ENCODE peak calls at places on chromosome 5, in five cellular contexts. J is GM06990, O is brain microvascular endothelial cell, K is left ventricle myocardium inferior, X is breast epithelium. T is an unnamed sample.

GRCh38 chr5:179930788-179931473 is 23.2 kb upstream of the TBC1D9B start:
- DNase-seq in J (no peak), O (no peak), K (no peak), X (no peak), T (no peak)

GRCh38 chr5:171419663-171420428 is 399 bp downstream of the FGF18 start:
- DNase-seq in J (peak; percentile 52), O (no peak), K (peak; percentile 33), X (no peak), T (no peak)

GRCh38 chr5:76660360-76660759 is 37.2 kb upstream of the F2RL2 start:
- DNase-seq in J (no peak), O (no peak), K (no peak), X (no peak), T (no peak)

GRCh38 chr5:90201923-90202322 is 207.6 kb downstream of the CETN3 start:
- DNase-seq in J (no peak), O (peak; percentile 95), K (no peak), X (no peak), T (no peak)

GRCh38 chr5:172423379-172424110 is 30.8 kb downstream of the SH3PXD2B start:
- DNase-seq in J (no peak), O (no peak), K (no peak), X (no peak), T (no peak)

GRCh38 chr5:127980843-127981242 is 102.7 kb upstream of the SLC12A2 start:
- DNase-seq in J (no peak), O (no peak), K (no peak), X (no peak), T (no peak)

GRCh38 chr5:74641778-74642542 is 1.4 kb upstream of the ENC1 start:
- DNase-seq in J (peak; percentile 47), O (peak; percentile 77), K (peak; percentile 22), X (no peak), T (peak; percentile 48)

GRCh38 chr5:33563530-33563929 is 122.8 kb downstream of the TARS1 start:
- DNase-seq in J (no peak), O (no peak), K (no peak), X (no peak), T (peak; percentile 26)

GRCh38 chr5:113031557-113031956 is 55.0 kb downstream of the DCP2 start:
- DNase-seq in J (no peak), O (no peak), K (no peak), X (no peak), T (no peak)

GRCh38 chr5:96148376-96148775 is 186.7 kb upstream of the ELL2 start:
- DNase-seq in J (no peak), O (no peak), K (no peak), X (no peak), T (no peak)

GRCh38 chr5:173730610-173731302 is 114.3 kb upstream of the BOD1 start:
- DNase-seq in J (no peak), O (no peak), K (no peak), X (no peak), T (no peak)

GRCh38 chr5:94690778-94691177 is 72.3 kb downstream of the SLF1 start:
- DNase-seq in J (no peak), O (no peak), K (no peak), X (no peak), T (no peak)

GRCh38 chr5:65050826-65051498 is 282.2 kb downstream of the CWC27 start:
- DNase-seq in J (no peak), O (no peak), K (no peak), X (peak; percentile 54), T (no peak)

GRCh38 chr5:154811653-154812465 is 38.5 kb downstream of the FAXDC2 start:
- DNase-seq in J (no peak), O (peak; percentile 61), K (peak; percentile 44), X (no peak), T (peak; percentile 80)
- H3K36me3 ChIP-seq in J (peaks cover 44% of the 10 kb centered on the region), O (peaks cover 73% of the 10 kb centered on the region), K (peaks cover 93% of the 10 kb centered on the region), X (peaks cover 6% of the 10 kb centered on the region), T (peaks cover 66% of the 10 kb centered on the region)

DNA sequence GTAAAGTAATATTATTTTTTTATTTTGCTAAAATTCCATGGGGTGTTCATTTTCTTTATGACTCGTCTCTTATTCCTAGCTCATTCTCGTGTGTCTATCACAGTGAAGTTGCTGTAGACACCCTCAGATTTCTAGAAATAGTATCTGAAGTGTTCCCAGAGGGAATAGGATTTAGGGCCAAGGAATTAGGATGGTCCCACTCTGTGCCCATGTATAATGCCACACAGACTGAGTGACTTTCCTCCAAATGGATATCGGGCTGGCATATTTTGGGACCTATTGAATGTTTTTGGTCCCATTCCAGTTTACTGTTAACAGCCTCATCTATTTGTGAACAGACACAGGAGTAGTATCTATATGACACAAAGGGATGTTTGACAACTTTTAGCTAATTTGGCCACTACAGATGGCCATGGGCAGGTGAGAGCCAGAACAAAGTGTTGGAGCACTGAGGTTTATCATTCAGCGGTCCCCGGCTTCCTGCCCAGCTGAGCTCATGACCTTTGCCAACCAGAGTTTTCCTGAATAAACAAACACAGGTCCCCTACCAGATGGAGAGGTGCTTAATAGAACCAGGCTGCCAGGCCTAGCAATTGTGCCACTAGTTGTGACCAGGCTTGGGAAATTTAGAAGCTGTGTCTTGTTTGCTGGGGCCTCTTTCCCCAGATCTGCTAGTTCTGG is 46.9 kb downstream of the MAP1B start:
- DNase-seq in J (no peak), O (no peak), K (peak; percentile 41), X (no peak), T (no peak)
- H3K36me3 ChIP-seq in J (no peaks in the 10 kb centered on the region), O (peaks cover 2% of the 10 kb centered on the region), K (peaks cover under 1% of the 10 kb centered on the region), X (no peaks in the 10 kb centered on the region), T (no peaks in the 10 kb centered on the region)

GRCh38 chr5:134893748-134894505 is 11.0 kb upstream of the PCBD2 start:
- DNase-seq in J (no peak), O (no peak), K (no peak), X (no peak), T (no peak)

GRCh38 chr5:134892282-134892681 is 12.6 kb upstream of the PCBD2 start:
- DNase-seq in J (no peak), O (no peak), K (no peak), X (no peak), T (no peak)

GRCh38 chr5:134889335-134889734 is 15.2 kb downstream of the TXNDC15 start:
- DNase-seq in J (no peak), O (no peak), K (no peak), X (no peak), T (no peak)

GRCh38 chr5:134892926-134893325 is 12.0 kb upstream of the PCBD2 start:
- DNase-seq in J (no peak), O (no peak), K (no peak), X (no peak), T (no peak)

DNA sequence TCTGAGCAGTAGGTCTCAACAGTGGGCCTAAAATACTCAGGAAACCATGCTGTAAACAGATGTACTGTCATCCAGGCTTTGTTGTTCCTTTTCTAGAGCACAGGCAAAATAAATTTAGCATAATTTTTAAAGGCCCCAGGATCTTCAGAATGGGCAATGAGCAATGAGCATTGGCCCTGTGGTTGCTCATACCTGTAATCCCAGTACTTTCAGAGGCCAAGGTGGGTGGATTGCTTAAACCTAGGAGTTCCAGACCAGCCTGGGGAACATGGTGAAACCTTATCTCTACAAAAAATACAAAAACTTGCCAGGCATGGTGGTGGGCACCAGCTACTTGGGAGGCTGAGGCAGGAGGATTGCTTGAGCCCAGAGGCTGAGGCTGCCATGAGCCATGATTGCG is 13.5 kb upstream of the PCBD2 start:
- DNase-seq in J (no peak), O (no peak), K (no peak), X (no peak), T (no peak)
- H3K36me3 ChIP-seq in J (peaks cover 8% of the 10 kb centered on the region), O (peaks cover 3% of the 10 kb centered on the region), K (peaks cover 71% of the 10 kb centered on the region), X (no peaks in the 10 kb centered on the region), T (peaks cover 40% of the 10 kb centered on the region)

DNA sequence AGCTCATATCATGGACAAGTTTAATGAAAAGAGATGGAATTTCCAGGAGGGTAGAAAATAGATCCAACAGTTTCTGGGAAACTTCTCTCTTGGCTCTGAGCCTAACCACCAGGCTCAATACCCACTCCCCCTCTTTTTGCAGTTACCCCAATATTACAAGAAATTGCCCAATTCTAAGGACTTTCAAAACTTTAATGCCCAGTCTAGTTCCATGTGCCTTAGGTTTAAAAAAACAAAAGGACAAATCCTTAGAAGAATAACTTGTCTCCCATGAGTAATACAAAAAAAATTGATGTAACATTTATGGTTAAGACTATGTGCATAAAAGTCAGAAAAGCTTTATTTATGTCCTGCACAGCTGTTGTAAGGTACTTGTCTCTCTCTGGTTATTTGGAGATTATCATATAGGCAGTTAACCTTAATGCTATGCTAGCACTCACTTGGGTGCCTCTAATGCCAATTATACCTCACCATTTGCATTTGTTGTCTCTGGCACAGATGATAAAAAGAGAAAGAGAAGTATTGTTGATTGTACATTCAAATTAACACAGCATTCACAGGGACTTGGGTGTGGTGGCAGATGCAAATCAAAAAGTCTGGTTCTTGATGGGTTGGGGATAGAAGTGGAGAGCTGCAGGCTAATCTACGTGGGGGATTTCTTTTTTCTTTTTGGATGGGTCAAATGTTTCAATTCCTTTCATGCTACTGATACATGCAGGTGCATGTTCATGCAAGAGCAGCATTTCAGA is 159.4 kb downstream of the PIK3R1 start:
- DNase-seq in J (no peak), O (no peak), K (no peak), X (no peak), T (no peak)
- H3K36me3 ChIP-seq in J (no peaks in the 10 kb centered on the region), O (no peaks in the 10 kb centered on the region), K (no peaks in the 10 kb centered on the region), X (no peaks in the 10 kb centered on the region), T (no peaks in the 10 kb centered on the region)

GRCh38 chr5:2215059-2215458 is 332.3 kb upstream of the IRX4 start:
- DNase-seq in J (no peak), O (no peak), K (no peak), X (no peak), T (no peak)
- H3K36me3 ChIP-seq in J (no peaks in the 10 kb centered on the region), O (no peaks in the 10 kb centered on the region), K (no peaks in the 10 kb centered on the region), X (no peaks in the 10 kb centered on the region), T (no peaks in the 10 kb centered on the region)

DNA sequence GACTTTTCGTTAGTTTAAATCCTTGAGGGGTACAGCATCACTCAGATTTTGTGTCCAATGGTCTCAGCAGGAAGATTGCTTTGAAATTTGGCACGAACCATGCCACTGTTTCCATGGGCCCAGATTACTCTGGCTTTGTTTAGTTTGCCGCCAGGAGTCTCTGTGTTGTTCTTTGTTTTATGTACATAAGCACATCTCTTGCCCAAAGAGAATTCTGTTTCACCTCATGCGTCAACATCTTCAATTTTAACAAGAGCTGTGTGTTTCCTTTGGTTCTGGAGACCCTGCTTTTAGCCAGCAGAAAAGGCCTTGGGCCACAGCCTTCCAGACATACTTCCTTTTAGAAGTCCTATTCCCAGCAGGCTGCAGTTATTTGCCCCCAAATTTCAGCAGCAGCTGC is 62.4 kb downstream of the TNPO1 start:
- DNase-seq in J (no peak), O (no peak), K (no peak), X (no peak), T (no peak)
- H3K36me3 ChIP-seq in J (peaks cover 6% of the 10 kb centered on the region), O (peaks cover 72% of the 10 kb centered on the region), K (peaks cover 98% of the 10 kb centered on the region), X (no peaks in the 10 kb centered on the region), T (peaks cover 69% of the 10 kb centered on the region)

DNA sequence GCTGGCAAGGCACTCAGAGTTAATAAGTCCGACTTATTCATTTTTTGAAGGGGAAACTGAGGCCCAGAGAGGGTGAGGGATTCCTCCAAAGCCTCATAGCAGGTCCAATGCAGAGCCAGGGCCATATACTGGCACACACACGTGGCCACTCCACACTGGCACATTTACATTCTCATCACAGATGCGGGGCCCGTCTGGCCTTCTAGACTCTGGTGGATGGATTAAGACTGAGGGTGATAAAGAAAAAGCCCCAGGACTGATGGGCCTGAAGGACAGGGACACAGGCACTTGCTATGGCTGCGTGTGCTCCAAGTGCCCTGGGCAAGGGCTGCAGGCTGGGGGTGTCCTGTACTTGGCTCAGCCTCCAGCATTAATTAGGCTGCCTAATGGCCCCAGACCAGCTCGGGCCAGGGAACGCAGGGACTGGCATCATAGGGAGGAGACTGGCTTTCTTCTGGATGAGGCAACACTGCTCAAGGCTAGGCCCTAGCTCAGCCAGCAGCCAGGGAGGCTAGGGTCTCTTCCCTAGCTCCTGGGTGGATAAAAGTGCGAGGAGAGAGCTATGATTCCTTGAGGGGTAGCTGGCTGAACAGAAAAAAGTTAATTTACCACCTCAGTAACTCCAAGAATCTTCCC is 28.5 kb upstream of the CSF1R start:
- DNase-seq in J (no peak), O (no peak), K (no peak), X (peak; percentile 14), T (no peak)
- H3K36me3 ChIP-seq in J (no peaks in the 10 kb centered on the region), O (peaks cover 58% of the 10 kb centered on the region), K (peaks cover 18% of the 10 kb centered on the region), X (no peaks in the 10 kb centered on the region), T (no peaks in the 10 kb centered on the region)

T was measured in Karpas-422.